ENCODE peak calls at places on chromosomes 3 and 15, in six cellular contexts. P is hippocampal formation; F is naive thymus-derived CD4-positive, alpha-beta T cell; E is T-cell; O is HTR-8/SVneo; X is EH. Q is an unnamed sample.

GRCh38 chr3:9549600-9549999 is 4.0 kb downstream of the LHFPL4 start:
- DNase-seq in P (no peak), F (no peak), E (no peak), O (no peak), X (no peak), Q (no peak)

GRCh38 chr3:193772389-193772788 is 179.4 kb downstream of the OPA1 start:
- DNase-seq in P (no peak), F (no peak), E (no peak), O (no peak), X (no peak), Q (no peak)

GRCh38 chr3:18657858-18658820 is 233.0 kb upstream of the SATB1 start:
- DNase-seq in P (no peak), F (no peak), E (peak; percentile 11), O (no peak), X (no peak), Q (no peak)

GRCh38 chr3:7385635-7386034 is 524.7 kb downstream of the GRM7 start:
- DNase-seq in P (no peak), F (no peak), E (no peak), O (no peak), X (no peak), Q (no peak)

GRCh38 chr15:57213783-57214366 is 162.4 kb upstream of the CGNL1 start:
- DNase-seq in P (no peak), F (no peak), E (no peak), O (peak; percentile 8), X (peak; percentile 61), Q (peak; percentile 67)

GRCh38 chr3:31486865-31487533 is 45.7 kb upstream of the STT3B start:
- DNase-seq in P (no peak), F (no peak), E (no peak), O (no peak), X (no peak), Q (no peak)

GRCh38 chr3:150763122-150763840 is at the start of gene SIAH2:
- DNase-seq in P (peak; percentile 99), F (peak; percentile 93), E (peak; percentile 94), O (peak; percentile 89), X (peak; percentile 96), Q (peak; percentile 98)

GRCh38 chr3:73540969-73541740 is 83.6 kb downstream of the PDZRN3 start:
- DNase-seq in P (no peak), F (no peak), E (no peak), O (no peak), X (peak; percentile 47), Q (peak; percentile 29)

GRCh38 chr15:45637552-45638033 is 2.8 kb downstream of the SQOR start:
- DNase-seq in P (no peak), F (no peak), E (peak; percentile 57), O (peak; percentile 56), X (peak; percentile 93), Q (peak; percentile 86)